ENCODE peak calls at places on chromosomes 1 and 21, in ten cellular contexts. X is GM23338; R is kidney; G is spleen; W is cardiac muscle cell; H is Peyer's patch; D is CD8-positive, alpha-beta T cell; F is HCT116; L is ovary; I is adipocyte. Y is an unnamed sample. For H3K4me1, the result is how much of the 10 kb centered on the place peaks cover.

GRCh38 chr1:38418195-38419030 is 371.8 kb upstream of the POU3F1 start:
- DNase-seq in X (no peak), I (peak), G (no peak), R (peak), F (no peak), D (no peak), H (no peak), W (no peak), L (no peak), Y (no peak)

GRCh38 chr1:80218112-80218511 is 1211.6 kb upstream of the ADGRL4 start:
- DNase-seq in W (peak), H (no peak), I (peak), F (peak), G (no peak), L (no peak), R (no peak), D (no peak), X (peak), Y (peak)

GRCh38 chr1:3651939-3652537 is at the start of gene TP73:
- DNase-seq in L (peak), G (peak), I (peak), F (peak), H (peak), R (peak), W (no peak), D (no peak), X (peak), Y (peak)

GRCh38 chr1:93751391-93752250 is 70.0 kb upstream of the BCAR3 start:
- DNase-seq in W (peak), X (no peak), F (no peak), R (no peak), G (no peak), D (no peak), L (no peak), I (no peak), H (no peak), Y (no peak)

GRCh38 chr21:27480841-27481261 is 514.0 kb upstream of the ADAMTS5 start:
- DNase-seq in D (no peak), R (no peak), X (no peak), L (no peak), W (no peak), F (no peak), I (peak), G (no peak), H (no peak), Y (no peak)

GRCh38 chr1:24905355-24905978 is 24.6 kb downstream of the RUNX3 start:
- DNase-seq in X (no peak), L (no peak), W (no peak), F (no peak), G (peak), I (no peak), H (peak), R (peak), D (peak), Y (no peak)

GRCh38 chr1:35714921-35715567 is 3.6 kb downstream of the C1orf216 start:
- DNase-seq in D (no peak), H (no peak), I (no peak), R (no peak), G (no peak), L (no peak), F (no peak), W (no peak), X (no peak), Y (no peak)

GRCh38 chr1:161218301-161219077 is 3.4 kb downstream of the FCER1G start:
- DNase-seq in L (no peak), F (no peak), I (no peak), W (no peak), R (no peak), X (no peak), H (no peak), G (peak), D (no peak), Y (no peak)

GRCh38 chr1:101043776-101044175 is 18.2 kb upstream of the DPH5 start:
- DNase-seq in F (no peak), L (no peak), D (no peak), H (no peak), G (no peak), X (no peak), I (peak), R (no peak), W (peak), Y (no peak)

GRCh38 chr1:241857131-241857530 is 9.1 kb downstream of the EXO1 start:
- DNase-seq in D (no peak), G (no peak), X (no peak), W (no peak), H (no peak), R (no peak), F (no peak), L (no peak), I (no peak), Y (no peak)

GRCh38 chr1:233647083-233647482 is 33.2 kb downstream of the KCNK1 start:
- DNase-seq in F (no peak), L (no peak), G (no peak), R (no peak), W (no peak), D (no peak), H (no peak), I (peak), X (no peak), Y (no peak)

GRCh38 chr1:156689960-156690672 is 12.9 kb upstream of the NES start:
- DNase-seq in H (no peak), G (no peak), L (no peak), W (peak), X (no peak), F (no peak), I (no peak), R (no peak), D (no peak), Y (peak)

GRCh38 chr1:216483672-216484401 is 60.6 kb upstream of the USH2A start:
- DNase-seq in X (no peak), H (no peak), I (no peak), D (no peak), L (no peak), R (no peak), F (no peak), G (no peak), W (no peak), Y (no peak)

GRCh38 chr1:16254263-16254948 is 17.4 kb upstream of the CPLANE2 start:
- DNase-seq in X (no peak), W (no peak), R (no peak), H (no peak), I (no peak), F (no peak), G (no peak), L (no peak), D (no peak), Y (no peak)

GRCh38 chr1:241702436-241702835 is 50.4 kb downstream of the WDR64 start:
- DNase-seq in X (no peak), H (no peak), G (no peak), W (no peak), D (no peak), F (no peak), L (no peak), I (peak), R (no peak), Y (peak)

GRCh38 chr1:11070876-11071275 is 11.1 kb upstream of the SRM start:
- DNase-seq in H (no peak), L (no peak), F (no peak), W (no peak), X (no peak), I (no peak), G (peak), R (peak), D (no peak), Y (no peak)

GRCh38 chr1:235019456-235019855 is 109.2 kb downstream of the TOMM20 start:
- DNase-seq in I (no peak), G (no peak), F (no peak), L (no peak), R (no peak), W (no peak), X (no peak), H (no peak), D (no peak), Y (no peak)
- H3K4me1 ChIP-seq in I (under half), G (under half), F (under half), L (under half), R (under half), W (under half), X (under half), H (under half), D (under half), Y (under half)

DNA sequence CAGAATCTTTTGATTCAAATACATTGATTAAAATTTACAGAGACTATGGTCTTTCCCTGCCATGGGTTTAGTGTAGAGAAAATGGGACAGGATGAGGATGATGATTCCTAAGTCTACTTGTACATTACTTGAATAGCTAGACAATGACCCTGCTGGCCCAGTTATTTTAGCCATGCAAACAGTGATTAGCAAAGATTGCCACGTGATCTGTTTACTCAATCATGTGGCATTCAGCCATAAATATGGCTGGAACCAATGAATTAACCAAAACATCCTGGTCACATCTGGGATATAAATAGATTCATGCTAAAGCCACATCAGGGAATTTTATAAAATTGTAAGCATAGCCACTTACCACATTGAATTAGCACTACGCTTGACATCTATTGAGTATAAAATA is 167.3 kb downstream of the PBX1 start:
- DNase-seq in F (no peak), D (no peak), L (no peak), X (no peak), R (no peak), H (no peak), G (no peak), I (peak), W (no peak), Y (no peak)
- H3K4me3 ChIP-seq in F (no peak), D (no peak), L (no peak), X (no peak), R (no peak), H (no peak), G (no peak), I (peak), W (no peak), Y (no peak)

GRCh38 chr1:204478921-204479320 is 15.7 kb downstream of the PIK3C2B start:
- DNase-seq in L (no peak), H (no peak), W (no peak), D (no peak), X (no peak), R (no peak), F (no peak), I (no peak), G (no peak), Y (no peak)
- H3K4me1 ChIP-seq in L (under half), H (half or more), W (under half), D (under half), X (under half), R (under half), F (half or more), I (under half), G (half or more), Y (under half)

GRCh38 chr1:2174348-2175054 is 20.1 kb downstream of the FAAP20 start:
- DNase-seq in R (peak), D (peak), X (peak), I (peak), F (peak), W (peak), L (peak), G (peak), H (peak), Y (peak)
- H3K4me3 ChIP-seq in R (no peak), D (no peak), X (no peak), I (peak), F (no peak), W (no peak), L (peak), G (no peak), H (peak), Y (no peak)

DNA sequence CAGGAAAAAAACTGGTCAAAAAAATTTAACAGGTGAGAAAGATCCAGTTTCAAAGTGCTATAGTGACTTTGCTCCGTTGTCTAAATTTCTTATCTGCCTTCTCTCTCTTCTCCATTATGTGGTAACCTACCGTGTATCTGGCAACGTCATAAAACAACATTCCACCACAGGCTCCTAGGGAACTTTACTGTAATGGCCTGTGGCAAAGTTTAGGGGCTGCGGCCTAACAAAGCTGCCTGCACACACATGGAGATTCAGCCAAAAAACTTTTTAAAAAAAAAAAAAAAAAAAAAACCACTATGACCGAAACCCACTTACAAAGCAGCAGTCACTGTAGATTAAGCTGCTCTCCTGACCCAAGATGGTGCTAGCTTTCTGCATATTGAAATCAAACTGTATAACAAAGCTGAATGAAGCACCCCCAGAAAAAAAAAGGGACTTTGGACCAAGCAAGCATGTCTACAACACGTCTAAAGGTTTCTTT is 202.6 kb downstream of the SLC45A1 start:
- DNase-seq in R (no peak), X (no peak), H (no peak), F (no peak), I (no peak), L (no peak), W (no peak), D (no peak), G (no peak), Y (no peak)
- H3K4me1 ChIP-seq in R (under half), X (under half), H (under half), F (under half), I (under half), L (under half), W (under half), D (half or more), G (under half), Y (under half)

GRCh38 chr1:194347184-194347583 is 1160.8 kb upstream of the B3GALT2 start:
- DNase-seq in X (no peak), W (no peak), I (no peak), D (no peak), L (no peak), G (no peak), F (no peak), R (no peak), H (no peak), Y (no peak)

GRCh38 chr1:194338241-194338948 is 1152.0 kb upstream of the B3GALT2 start:
- DNase-seq in D (no peak), I (no peak), L (no peak), R (no peak), F (no peak), X (no peak), H (no peak), G (no peak), W (no peak), Y (no peak)

GRCh38 chr1:194341587-194341986 is 1155.2 kb upstream of the B3GALT2 start:
- DNase-seq in F (no peak), W (no peak), I (no peak), R (no peak), G (no peak), L (no peak), X (no peak), H (no peak), D (no peak), Y (no peak)

GRCh38 chr1:194339451-194339850 is 1153.0 kb upstream of the B3GALT2 start:
- DNase-seq in X (no peak), D (no peak), G (no peak), L (no peak), R (no peak), I (no peak), W (no peak), H (no peak), F (no peak), Y (no peak)

GRCh38 chr1:194342484-194343262 is 1156.3 kb upstream of the B3GALT2 start:
- DNase-seq in W (no peak), F (no peak), L (no peak), H (no peak), X (peak), D (no peak), I (no peak), G (no peak), R (peak), Y (peak)
- H3K4me3 ChIP-seq in W (no peak), F (no peak), L (no peak), H (no peak), X (peak), D (no peak), I (no peak), G (no peak), R (no peak), Y (no peak)

GRCh38 chr1:116910379-116911165 is 856 bp downstream of the PTGFRN start:
- DNase-seq in G (peak), L (peak), W (peak), R (peak), F (no peak), X (peak), I (peak), D (peak), H (peak), Y (no peak)

GRCh38 chr1:116912846-116913245 is 3.1 kb downstream of the PTGFRN start:
- DNase-seq in I (no peak), W (no peak), L (no peak), F (no peak), D (no peak), R (no peak), G (no peak), X (no peak), H (no peak), Y (no peak)

GRCh38 chr1:116911166-116911553 is 1.4 kb downstream of the PTGFRN start:
- DNase-seq in X (no peak), R (no peak), I (no peak), W (no peak), D (no peak), F (no peak), G (no peak), H (peak), L (peak), Y (no peak)

GRCh38 chr1:116913941-116914340 is 4.2 kb downstream of the PTGFRN start:
- DNase-seq in I (no peak), D (no peak), G (no peak), L (no peak), W (no peak), X (no peak), H (no peak), R (no peak), F (no peak), Y (no peak)

GRCh38 chr1:116911779-116912469 is 2.2 kb downstream of the PTGFRN start:
- DNase-seq in G (no peak), H (no peak), R (no peak), F (no peak), D (no peak), X (no peak), I (no peak), L (no peak), W (no peak), Y (no peak)
- H3K4me1 ChIP-seq in G (under half), H (half or more), R (under half), F (under half), D (under half), X (under half), I (under half), L (under half), W (under half), Y (under half)

DNA sequence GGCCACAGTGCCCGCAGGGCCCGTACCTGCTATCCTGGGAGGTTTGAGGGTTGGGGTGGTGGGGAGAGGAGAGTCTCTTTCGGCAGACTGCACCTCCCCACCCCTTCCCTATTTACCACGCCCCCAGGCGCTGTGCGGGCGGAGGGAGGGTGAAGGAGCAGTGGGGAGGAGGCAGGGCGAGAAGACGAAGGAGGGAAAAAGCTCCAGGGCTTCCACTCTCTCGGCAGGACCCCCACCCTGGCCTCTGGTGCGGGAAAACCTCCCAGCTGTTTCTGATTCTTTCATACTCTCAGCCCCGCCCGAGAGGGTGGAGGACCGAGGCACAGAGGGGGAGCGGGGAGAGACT is 896 bp upstream of the WNT2B start:
- DNase-seq in I (peak), L (peak), W (peak), R (no peak), G (peak), X (peak), H (no peak), D (peak), F (no peak), Y (peak)
- H3K4me3 ChIP-seq in I (peak), L (peak), W (peak), R (no peak), G (peak), X (peak), H (peak), D (peak), F (peak), Y (peak)

GRCh38 chr1:42939216-42939615 is 19.5 kb downstream of the SLC2A1 start:
- DNase-seq in G (peak), R (no peak), F (no peak), W (no peak), H (peak), D (no peak), I (no peak), L (no peak), X (no peak), Y (no peak)
- H3K4me1 ChIP-seq in G (half or more), R (under half), F (half or more), W (under half), H (half or more), D (half or more), I (half or more), L (under half), X (under half), Y (under half)